ENCODE peak calls at places on chromosomes 6 and 20, in four cellular contexts. S is neural progenitor cell, G is nephron progenitor cell, B is thoracic aorta. W is an unnamed sample.

GRCh38 chr20:61584851-61585250 is 332.8 kb downstream of the CDH4 start:
- DNase-seq in B (no peak), S (no peak), G (no peak), W (no peak)

GRCh38 chr6:28944412-28945006 is 20.7 kb upstream of the TRIM27 start:
- DNase-seq in G (peak), B (no peak), S (peak), W (no peak)

GRCh38 chr6:31180500-31180899 is 10.0 kb upstream of the POU5F1 start:
- DNase-seq in S (no peak), B (no peak), G (no peak), W (no peak)

GRCh38 chr6:10555625-10556309 is 34.6 kb downstream of the GCNT2 start:
- DNase-seq in S (peak), G (peak), B (peak), W (no peak)

GRCh38 chr6:118752803-118753202 is 101.4 kb upstream of the CEP85L start:
- DNase-seq in B (no peak), S (no peak), G (no peak), W (no peak)

GRCh38 chr6:47573109-47573508 is 95.5 kb downstream of the CD2AP start:
- DNase-seq in G (no peak), S (no peak), B (no peak), W (no peak)

GRCh38 chr6:74015427-74015826 is 319.4 kb downstream of the CD109 start:
- DNase-seq in S (no peak), B (no peak), G (no peak), W (no peak)

GRCh38 chr20:21559305-21559704 is 45.4 kb upstream of the NKX2-2 start:
- DNase-seq in G (no peak), S (no peak), B (no peak), W (no peak)

GRCh38 chr6:116118608-116119007 is 7.3 kb downstream of the COL10A1 start:
- DNase-seq in S (no peak), B (no peak), G (no peak), W (no peak)

GRCh38 chr6:51541847-51542246 is 545.6 kb downstream of the PKHD1 start:
- DNase-seq in B (no peak), G (no peak), S (peak), W (no peak)

GRCh38 chr6:113015249-113015648 is 668.1 kb downstream of the RFPL4B start:
- DNase-seq in G (no peak), S (no peak), B (no peak), W (no peak)

GRCh38 chr6:35568967-35569606 is 56.4 kb upstream of the TULP1 start:
- DNase-seq in B (no peak), S (peak), G (peak), W (no peak)

GRCh38 chr6:148104131-148104530 is 238.5 kb upstream of the SASH1 start:
- DNase-seq in B (no peak), G (no peak), S (no peak), W (no peak)

GRCh38 chr6:142830807-142831206 is 114.2 kb downstream of the HIVEP2 start:
- DNase-seq in G (no peak), B (no peak), S (no peak), W (no peak)

GRCh38 chr20:37899105-37900045 is 3.6 kb upstream of the VSTM2L start:
- DNase-seq in G (no peak), B (no peak), S (no peak), W (no peak)

GRCh38 chr20:30376767-30377658 is 880.5 kb upstream of the DEFB115 start:
- DNase-seq in S (no peak), G (no peak), B (peak), W (no peak)

DNA sequence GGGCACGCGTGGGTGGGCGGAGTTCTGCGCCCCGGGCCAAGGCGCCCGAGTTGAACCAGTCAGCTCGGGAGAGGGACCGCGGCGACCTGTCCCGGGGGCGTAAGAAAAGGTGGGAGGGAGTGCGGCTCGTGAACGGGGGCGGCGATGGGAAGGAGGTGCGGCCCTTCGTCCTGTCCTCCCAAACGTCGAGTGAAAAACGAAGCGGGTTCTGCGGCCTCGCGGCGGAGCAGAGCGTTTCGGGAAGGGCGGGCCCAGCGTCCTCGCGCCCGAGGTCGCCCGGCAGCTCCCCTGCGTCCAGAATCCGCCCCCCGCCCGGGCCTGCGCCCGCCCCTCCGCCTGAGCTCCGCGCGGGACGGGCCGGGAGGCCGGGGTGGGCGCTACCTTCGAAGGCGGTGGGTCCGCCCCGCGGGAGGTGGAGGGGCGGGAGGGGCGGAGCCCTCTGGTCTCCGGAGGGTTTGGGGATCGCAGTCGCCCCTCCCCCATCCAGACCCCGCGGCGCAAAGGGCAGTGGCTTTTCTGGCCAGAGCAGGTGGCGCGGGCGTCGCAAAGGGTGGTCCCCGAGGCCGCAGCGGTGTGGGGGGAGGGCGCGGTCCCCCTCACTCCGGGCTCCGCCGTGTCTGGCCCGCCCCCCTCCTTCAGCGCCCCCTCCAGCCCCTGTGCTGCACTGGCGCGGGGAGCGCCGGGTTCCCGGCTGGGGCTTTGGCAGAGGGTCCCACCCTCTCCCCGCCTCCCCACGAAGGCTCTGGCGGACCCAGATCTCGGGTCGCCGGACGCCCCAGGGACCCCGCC is 838 bp downstream of the STMN3 start:
- DNase-seq in B (no peak), S (peak), G (peak), W (no peak)
- TF ChIP-seq CTCF in B (no peak), S (peak), G (no peak), W (no peak)

GRCh38 chr6:3814539-3814938 is 34.6 kb upstream of the FAM50B start:
- DNase-seq in G (no peak), B (no peak), S (no peak), W (no peak)
- TF ChIP-seq CTCF in G (no peak), B (no peak), S (no peak), W (no peak)

GRCh38 chr20:36632487-36633284 is 13.3 kb downstream of the SLA2 start:
- DNase-seq in S (peak), G (peak), B (no peak), W (no peak)
- TF ChIP-seq CTCF in S (peak), G (peak), B (no peak), W (no peak)

GRCh38 chr6:21828689-21829088 is 235.1 kb downstream of the SOX4 start:
- DNase-seq in B (no peak), G (no peak), S (no peak), W (no peak)
- TF ChIP-seq CTCF in B (no peak), G (no peak), S (no peak), W (no peak)

GRCh38 chr20:653110-653589 is at the start of gene SRXN1:
- DNase-seq in G (peak), B (peak), S (peak), W (no peak)
- TF ChIP-seq CTCF in G (peak), B (peak), S (peak), W (peak)

GRCh38 chr6:19322691-19323470 is 514.3 kb upstream of the ID4 start:
- DNase-seq in B (no peak), G (no peak), S (no peak), W (no peak)
- TF ChIP-seq CTCF in B (no peak), G (no peak), S (no peak), W (no peak)

DNA sequence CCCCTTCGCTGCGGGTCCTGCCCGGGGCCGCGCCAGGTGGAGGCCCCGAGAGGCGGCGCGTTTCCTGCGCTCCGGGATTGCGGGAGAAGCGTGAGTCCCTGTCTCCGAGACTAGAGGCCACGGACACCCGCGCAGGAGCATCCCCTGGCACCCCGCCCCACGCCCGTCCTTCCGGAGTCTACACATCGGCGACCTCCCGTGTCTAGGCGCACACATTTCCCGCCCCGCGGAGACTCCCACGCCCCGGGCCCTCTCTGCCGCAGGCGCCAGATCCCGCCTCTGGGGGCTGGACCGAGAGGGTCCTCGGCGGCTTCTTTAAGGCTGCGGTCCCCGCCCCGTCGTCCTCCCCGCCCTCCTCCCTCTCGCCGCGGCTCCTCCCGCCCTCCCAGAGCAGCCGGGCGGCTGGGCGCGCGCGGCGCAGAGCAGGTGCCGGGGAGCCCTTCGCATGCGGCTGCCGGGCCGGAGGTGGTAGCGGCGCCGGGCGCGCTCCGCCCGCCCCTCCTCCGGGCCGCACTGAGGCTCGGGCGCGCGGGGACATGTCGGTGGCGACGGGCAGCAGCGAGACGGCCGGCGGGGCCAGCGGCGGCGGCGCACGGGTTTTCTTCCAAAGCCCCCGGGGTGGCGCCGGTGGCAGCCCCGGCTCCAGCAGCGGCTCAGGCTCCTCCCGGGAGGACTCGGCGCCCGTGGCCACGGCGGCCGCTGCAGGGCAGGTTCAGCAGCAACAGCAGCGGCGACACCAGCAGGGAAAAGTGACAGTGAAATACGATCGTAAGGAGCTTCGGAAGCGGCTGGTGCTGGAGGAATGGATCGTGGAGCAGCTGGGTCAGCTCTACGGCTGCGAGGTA is at the start of gene PPP1R14C:
- DNase-seq in S (peak), B (no peak), G (peak), W (no peak)
- TF ChIP-seq CTCF in S (no peak), B (no peak), G (no peak), W (no peak)

W was measured in vagina.